ENCODE peak calls at places on chromosomes 16 and 17, in four cellular contexts. F, A, Q and I are unnamed samples.

GRCh38 chr16:58292886-58293285 is 1.9 kb downstream of the PRSS54 start:
- DNase-seq in Q (no peak), A (no peak), F (no peak), I (no peak)

GRCh38 chr16:10831899-10832886 is 13.6 kb upstream of the TVP23A start:
- DNase-seq in F (no peak), A (no peak), Q (no peak), I (no peak)

GRCh38 chr17:51355314-51356083 is 95.2 kb downstream of the UTP18 start:
- DNase-seq in A (no peak), Q (no peak), F (no peak), I (no peak)

GRCh38 chr17:65656390-65657250 is 95.2 kb upstream of the AXIN2 start:
- DNase-seq in A (no peak), Q (peak), F (no peak), I (no peak)

GRCh38 chr17:82234211-82235055 is 5.6 kb downstream of the SLC16A3 start:
- DNase-seq in Q (no peak), A (no peak), F (no peak), I (no peak)

GRCh38 chr16:15644306-15644961 is 1.5 kb upstream of the MARF1 start:
- DNase-seq in F (no peak), Q (peak), A (peak), I (peak)

GRCh38 chr16:12228607-12229499 is 252.3 kb downstream of the SNX29 start:
- DNase-seq in F (peak), A (peak), Q (peak), I (peak)

GRCh38 chr16:87391324-87391949 is 699 bp upstream of the MAP1LC3B start:
- DNase-seq in A (peak), Q (peak), F (no peak), I (no peak)

GRCh38 chr17:73598131-73598680 is 46.0 kb downstream of the SDK2 start:
- DNase-seq in A (no peak), Q (no peak), F (no peak), I (no peak)

GRCh38 chr17:4948997-4949320 is 629 bp upstream of the PFN1 start:
- DNase-seq in A (peak), Q (peak), F (no peak), I (peak)

GRCh38 chr16:11213799-11214198 is 42.2 kb downstream of the SOCS1 start:
- DNase-seq in F (no peak), Q (no peak), A (no peak), I (no peak)

GRCh38 chr16:81939164-81940067 is 71.9 kb downstream of the SDR42E1 start:
- DNase-seq in A (peak), F (no peak), Q (no peak), I (no peak)

GRCh38 chr17:42248351-42249179 is 27.6 kb downstream of the STAT5B start:
- DNase-seq in Q (peak), F (no peak), A (no peak), I (no peak)
- H2AFZ ChIP-seq in Q (no peak), F (no peak), A (no peak), I (no peak)

DNA sequence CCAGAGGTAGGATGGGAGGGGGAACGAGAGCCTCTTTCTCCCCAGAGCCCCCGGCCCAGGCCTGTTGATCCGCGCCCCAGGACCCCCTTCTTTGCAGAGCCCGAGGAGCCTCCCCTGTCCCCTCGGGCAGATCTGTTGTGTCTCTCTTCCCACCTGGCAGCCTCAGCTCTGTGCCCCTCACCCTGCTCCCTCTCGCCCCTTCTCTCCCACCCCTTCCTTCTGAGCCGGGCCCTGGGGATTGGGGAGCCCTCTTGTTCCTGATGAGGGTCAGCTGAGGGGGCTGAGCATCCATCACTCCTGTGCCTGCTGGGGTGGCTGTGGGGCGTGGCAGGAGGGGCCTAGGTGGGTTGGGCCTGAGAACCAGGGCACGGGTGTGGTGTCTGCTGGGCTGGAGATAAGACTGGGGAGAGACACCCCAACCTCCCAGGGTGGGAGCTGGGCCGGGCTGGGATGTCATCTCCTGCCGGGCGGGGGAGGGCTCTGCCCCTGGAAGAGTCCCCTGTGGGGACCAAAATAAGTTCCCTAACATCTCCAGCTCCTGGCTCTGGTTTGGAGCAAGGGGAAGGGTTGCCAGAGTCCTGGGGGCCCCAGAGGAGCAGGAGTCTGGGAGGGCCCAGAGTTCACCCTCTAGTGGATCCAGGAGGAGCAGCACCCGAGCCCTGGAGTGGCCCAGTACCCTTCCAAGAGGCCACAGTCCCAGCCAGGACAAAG is 65.4 kb downstream of the MRC2 start:
- DNase-seq in Q (peak), F (no peak), A (peak), I (no peak)
- TF ChIP-seq FOSL1 in Q (no peak), F (no peak), A (no peak), I (no peak)

DNA sequence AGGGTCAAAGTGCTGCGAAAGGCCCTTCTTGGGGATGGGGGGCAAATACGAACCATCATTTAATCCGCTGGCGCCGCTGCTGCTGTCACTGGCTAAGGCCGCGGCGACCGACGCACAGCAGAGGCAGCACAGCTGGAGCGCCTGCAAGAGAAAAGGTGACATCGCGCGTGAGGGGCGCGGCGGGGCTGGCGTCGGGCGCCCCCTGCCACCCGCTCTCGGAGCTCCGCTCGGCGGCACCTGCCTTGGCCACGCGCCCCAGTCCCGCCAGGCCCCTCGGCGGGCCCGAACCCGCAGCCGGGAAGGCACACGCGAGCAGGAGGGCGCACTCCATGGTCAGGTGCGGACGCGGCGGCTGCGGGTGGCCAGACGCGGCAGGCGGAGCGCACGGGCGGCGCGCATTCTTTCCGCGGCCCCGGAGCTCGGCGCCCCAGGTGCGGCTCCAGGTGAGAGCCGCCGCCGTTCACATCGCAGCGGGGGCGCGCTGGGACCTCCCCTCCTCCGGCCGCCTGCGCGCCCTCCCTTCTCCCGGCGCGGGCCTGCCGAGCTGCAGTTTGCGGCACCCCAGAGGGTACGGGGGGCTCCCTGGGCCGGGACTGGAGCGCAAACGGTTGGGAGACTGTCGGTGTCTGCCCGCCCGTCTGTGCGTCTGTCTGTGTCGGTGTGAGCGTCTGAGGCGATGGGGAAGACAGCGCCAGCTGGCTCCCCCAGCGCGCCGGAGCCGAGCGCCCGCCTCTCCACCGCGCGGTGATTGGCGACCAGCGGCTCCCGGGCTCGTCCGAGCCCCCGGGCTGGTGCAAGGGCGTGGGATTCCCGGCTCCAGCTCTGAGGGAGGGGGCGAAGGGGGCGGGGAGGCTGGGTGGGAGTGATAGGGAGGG is at the start of gene ADAMTS18:
- DNase-seq in Q (no peak), A (no peak), F (no peak), I (no peak)
- H2AFZ ChIP-seq in Q (no peak), A (no peak), F (peak), I (no peak)

GRCh38 chr17:40097931-40098845 is 2.2 kb downstream of the NR1D1 start:
- DNase-seq in Q (peak), A (peak), F (no peak), I (no peak)
- TF ChIP-seq FOSL1 in Q (no peak), A (no peak), F (no peak), I (no peak)